ENCODE peak calls at places on chromosomes 6 and 20, in six cellular contexts. X, I, H, C, A and D are unnamed samples. For H3K9me2, the result is how much of the 10 kb centered on the place peaks cover.

GRCh38 chr20:2378893-2379292 is 1.8 kb upstream of the TGM6 start:
- DNase-seq in C (no peak), X (no peak), I (no peak), H (no peak), A (no peak), D (no peak)

GRCh38 chr20:45948742-45949541 is 14.5 kb downstream of the PCIF1 start:
- DNase-seq in H (no peak), C (no peak), A (no peak), X (no peak), I (no peak), D (no peak)

GRCh38 chr20:39800548-39800947 is 838.4 kb downstream of the DHX35 start:
- DNase-seq in I (no peak), X (no peak), A (no peak), H (peak), C (no peak), D (no peak)

GRCh38 chr20:47204008-47204745 is 152.3 kb downstream of the ZMYND8 start:
- DNase-seq in X (no peak), A (no peak), I (peak), C (no peak), H (no peak), D (no peak)

GRCh38 chr6:80872194-80872950 is 765.9 kb downstream of the BCKDHB start:
- DNase-seq in A (no peak), I (no peak), X (no peak), C (no peak), H (no peak), D (no peak)

GRCh38 chr6:683742-684440 is 9.0 kb downstream of the EXOC2 start:
- DNase-seq in X (peak), I (no peak), A (peak), C (no peak), H (no peak), D (peak)

GRCh38 chr20:2817341-2817726 is 1.2 kb downstream of the TMEM239 start:
- DNase-seq in X (no peak), A (no peak), I (no peak), C (no peak), H (no peak), D (no peak)

GRCh38 chr6:26249959-26250805 is 114.8 kb upstream of the BTN3A2 start:
- DNase-seq in X (peak), H (peak), I (no peak), C (no peak), A (peak), D (peak)

GRCh38 chr6:138245751-138246150 is 27.5 kb upstream of the PBOV1 start:
- DNase-seq in I (no peak), C (no peak), X (no peak), H (no peak), A (no peak), D (no peak)

GRCh38 chr6:154447929-154448328 is 62.6 kb downstream of the CNKSR3 start:
- DNase-seq in X (peak), H (no peak), I (no peak), C (no peak), A (no peak), D (peak)

GRCh38 chr6:3428247-3428646 is 28.6 kb downstream of the SLC22A23 start:
- DNase-seq in C (no peak), H (no peak), X (no peak), A (no peak), I (no peak), D (no peak)

GRCh38 chr6:16505711-16506362 is 255.4 kb downstream of the ATXN1 start:
- DNase-seq in A (no peak), X (no peak), H (no peak), I (no peak), C (no peak), D (peak)

GRCh38 chr6:146914563-146915483 is 289.4 kb upstream of the STXBP5 start:
- DNase-seq in C (no peak), A (no peak), H (no peak), X (peak), I (peak), D (peak)

GRCh38 chr6:143755301-143755744 is 77.6 kb downstream of the PHACTR2 start:
- DNase-seq in A (no peak), H (no peak), C (no peak), I (no peak), X (peak), D (peak)

GRCh38 chr6:21801786-21802610 is 208.4 kb downstream of the SOX4 start:
- DNase-seq in A (no peak), C (no peak), X (no peak), I (no peak), H (no peak), D (no peak)
- H2AFZ ChIP-seq in A (no peak), C (no peak), X (no peak), I (no peak), H (no peak), D (no peak)

DNA sequence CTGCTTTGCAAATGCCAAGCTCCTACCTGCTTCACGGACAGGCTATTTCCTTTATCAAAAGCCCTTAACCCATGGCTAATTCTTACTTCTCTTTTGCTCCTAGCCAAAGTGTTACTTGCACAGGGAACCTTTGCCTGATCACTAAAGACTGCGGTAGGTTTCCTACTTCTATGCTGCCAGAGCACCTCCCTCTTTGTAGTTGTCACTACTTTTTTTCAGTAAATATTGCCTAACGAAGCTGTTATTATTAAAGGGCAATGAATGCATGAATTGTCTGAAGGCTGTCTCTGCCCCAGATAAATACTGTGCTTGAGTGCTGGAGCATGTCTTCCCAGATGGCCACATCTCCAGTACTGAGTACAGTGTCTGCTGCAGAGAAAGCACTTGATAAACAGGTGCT is 73.4 kb upstream of the TRAF3IP2 start:
- DNase-seq in C (no peak), A (no peak), X (no peak), I (no peak), H (no peak), D (no peak)
- H3K9me2 ChIP-seq in C (under half), A (under half), X (under half), I (under half), H (under half), D (under half)

GRCh38 chr6:35152067-35152707 is 11.0 kb upstream of the TCP11 start:
- DNase-seq in C (no peak), I (peak), H (no peak), A (no peak), X (no peak), D (no peak)
- H2AFZ ChIP-seq in C (no peak), I (peak), H (no peak), A (no peak), X (no peak), D (no peak)

DNA sequence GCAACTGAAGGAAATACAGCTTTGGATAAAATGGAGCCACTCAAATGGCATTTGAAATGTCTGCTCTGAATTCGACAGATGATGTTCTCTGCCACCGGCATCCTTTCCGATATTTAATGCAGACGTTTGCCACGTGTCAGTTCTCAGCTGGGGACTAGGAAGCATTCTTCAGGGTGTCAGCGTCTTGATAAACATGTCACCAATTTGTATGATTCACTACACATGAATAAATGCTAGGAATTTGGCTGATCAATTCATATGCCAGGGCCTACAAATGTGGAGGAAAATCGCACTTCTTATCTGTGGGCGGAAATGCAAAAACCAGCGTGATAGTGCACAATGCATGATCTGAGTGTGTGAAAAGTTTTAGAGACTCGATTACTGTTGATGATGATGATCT is 169.5 kb downstream of the SLC24A3 start:
- DNase-seq in A (no peak), I (no peak), H (no peak), C (no peak), X (no peak), D (no peak)
- H3K9me2 ChIP-seq in A (under half), I (under half), H (under half), C (under half), X (under half), D (under half)

DNA sequence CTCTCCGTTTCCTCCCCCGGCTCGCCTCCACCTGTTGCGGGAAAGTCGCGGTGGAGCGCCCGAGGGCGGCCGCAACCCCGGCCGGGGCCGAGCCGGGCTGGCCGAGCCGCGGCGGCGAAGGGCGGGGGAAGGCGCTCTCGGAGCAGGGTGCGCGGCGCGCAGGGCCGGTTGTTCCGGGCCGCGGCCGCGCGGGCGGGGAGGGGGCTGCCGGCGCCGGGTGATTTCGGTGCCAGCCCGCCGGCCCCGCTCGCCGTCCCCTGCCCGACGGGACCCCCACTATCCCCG is 235 bp downstream of the MAP7 start:
- DNase-seq in H (no peak), A (no peak), C (no peak), X (peak), I (no peak), D (no peak)
- H2AFZ ChIP-seq in H (peak), A (peak), C (no peak), X (peak), I (no peak), D (peak)

GRCh38 chr6:75279418-75279817 is 5.2 kb downstream of the TMEM30A start:
- DNase-seq in H (no peak), C (no peak), A (no peak), X (peak), I (no peak), D (no peak)
- H3K9me2 ChIP-seq in H (under half), C (under half), A (under half), X (under half), I (under half), D (under half)